ENCODE peak calls at places on chromosomes 1 and 21, in four cellular contexts. Z is stimulated activated effector memory CD8-positive, alpha-beta T cell treated with anti-CD3 and anti-CD28 coated beads, Interleukin-12 subunit alpha, Interleukin-12 subunit beta, amount 100 ng/mL, for 72 hours; J is Peyer's patch; K is T-helper 1 cell. B is an unnamed sample.
A peak's percentile ranks its signal among the peaks of the same experiment; 100 is the strongest.

GRCh38 chr1:92118826-92119225 is 38.7 kb downstream of the BTBD8 start:
- DNase-seq in Z (no peak), J (no peak), K (no peak), B (no peak)

GRCh38 chr1:11873395-11873794 is 14.7 kb upstream of the NPPB start:
- DNase-seq in Z (no peak), J (no peak), K (no peak), B (no peak)

GRCh38 chr1:68174173-68175113 is 57.9 kb downstream of the WLS start:
- DNase-seq in Z (no peak), J (no peak), K (no peak), B (no peak)

GRCh38 chr21:42061195-42061865 is 9.8 kb upstream of the UMODL1 start:
- DNase-seq in Z (no peak), J (peak; percentile 51), K (no peak), B (peak; percentile 84)

GRCh38 chr1:148309940-148310500 is 157.9 kb upstream of the NBPF11 start:
- DNase-seq in Z (no peak), J (no peak), K (no peak), B (no peak)

GRCh38 chr1:44485933-44486475 is 80.9 kb downstream of the RNF220 start:
- DNase-seq in Z (no peak), J (no peak), K (no peak), B (no peak)

GRCh38 chr1:152884966-152885624 is 7.0 kb downstream of the SMCP start:
- DNase-seq in Z (no peak), J (no peak), K (no peak), B (no peak)

GRCh38 chr1:39462074-39462473 is 29.4 kb upstream of the BMP8A start:
- DNase-seq in Z (no peak), J (no peak), K (no peak), B (no peak)

GRCh38 chr1:226408285-226409184 is 642 bp upstream of the PARP1 start:
- DNase-seq in Z (no peak), J (no peak), K (no peak), B (no peak)

GRCh38 chr1:54475357-54476230 is 69.4 kb upstream of the SSBP3 start:
- DNase-seq in Z (no peak), J (no peak), K (peak; percentile 30), B (no peak)

GRCh38 chr1:56355422-56355821 is 223.9 kb downstream of the PLPP3 start:
- DNase-seq in Z (no peak), J (no peak), K (no peak), B (no peak)

GRCh38 chr1:117570988-117571409 is 34.8 kb upstream of the TENT5C start:
- DNase-seq in Z (no peak), J (no peak), K (no peak), B (no peak)

GRCh38 chr1:25425098-25426085 is 4.8 kb upstream of the RHCE start:
- DNase-seq in Z (no peak), J (peak; percentile 57), K (no peak), B (no peak)

GRCh38 chr1:28329395-28330153 is 734 bp downstream of the MED18 start:
- DNase-seq in Z (peak; percentile 29), J (peak; percentile 58), K (peak; percentile 17), B (peak; percentile 43)

GRCh38 chr1:21941370-21941769 is 4.3 kb upstream of the HSPG2 start:
- DNase-seq in Z (no peak), J (no peak), K (no peak), B (no peak)

GRCh38 chr1:224929335-224930237 is at the start of gene DNAH14:
- DNase-seq in Z (no peak), J (peak; percentile 68), K (no peak), B (no peak)

GRCh38 chr1:108007531-108007930 is 42.6 kb upstream of the VAV3 start:
- DNase-seq in Z (no peak), J (no peak), K (no peak), B (no peak)

GRCh38 chr1:198228925-198229324 is 72.1 kb downstream of the NEK7 start:
- DNase-seq in Z (no peak), J (no peak), K (no peak), B (no peak)

GRCh38 chr1:175620380-175620779 is 123.0 kb downstream of the TNR start:
- DNase-seq in Z (no peak), J (no peak), K (no peak), B (no peak)

GRCh38 chr1:27418326-27418761 is 25.9 kb downstream of the GPR3 start:
- DNase-seq in Z (peak; percentile 55), J (no peak), K (no peak), B (peak; percentile 62)

GRCh38 chr21:36254106-36254941 is 65.7 kb upstream of the MORC3 start:
- DNase-seq in Z (no peak), J (no peak), K (no peak), B (peak; percentile 4)

GRCh38 chr1:51736702-51737101 is 119.8 kb downstream of the OSBPL9 start:
- DNase-seq in Z (no peak), J (no peak), K (no peak), B (no peak)

GRCh38 chr21:44288251-44289110 is 2.8 kb downstream of the AIRE start:
- DNase-seq in Z (no peak), J (no peak), K (no peak), B (no peak)

GRCh38 chr1:17065667-17066066 is 11.8 kb upstream of the SDHB start:
- DNase-seq in Z (no peak), J (no peak), K (no peak), B (no peak)

GRCh38 chr1:151340870-151341754 is 5.9 kb downstream of the RFX5 start:
- DNase-seq in Z (peak; percentile 18), J (no peak), K (peak; percentile 24), B (peak; percentile 23)

B was measured in stimulated activated naive B cell treated with anti-CD40 and anti-IgM and Interleukin-4, amounts not matched to agents 10 μg/mL and 1 μg/mL and 100 μg/mL, for 72 hours.